ENCODE peak calls at places on chromosomes 1 and 21, in four cellular contexts. I is tibial artery, T is omental fat pad, M is T-helper 2 cell. Y is an unnamed sample.

GRCh38 chr1:25208561-25209222 is 23.6 kb downstream of the SYF2 start:
- DNase-seq in I (no peak), T (no peak), M (no peak), Y (no peak)

GRCh38 chr1:234246638-234247116 is 126.6 kb upstream of the COA6 start:
- DNase-seq in T (no peak), M (no peak), I (no peak), Y (no peak)

GRCh38 chr1:218383681-218384080 is 38.5 kb downstream of the TGFB2 start:
- DNase-seq in I (no peak), M (no peak), T (no peak), Y (no peak)

GRCh38 chr1:180252638-180253536 is 22.8 kb downstream of the LHX4 start:
- DNase-seq in I (peak), M (peak), T (peak), Y (peak)

GRCh38 chr1:182217071-182217470 is 155.6 kb upstream of the ZNF648 start:
- DNase-seq in M (no peak), I (no peak), T (no peak), Y (peak)

GRCh38 chr1:151342021-151342420 is 5.0 kb downstream of the RFX5 start:
- DNase-seq in M (no peak), T (no peak), I (no peak), Y (no peak)

GRCh38 chr1:36083635-36084501 is at the start of gene TEKT2:
- DNase-seq in M (no peak), T (no peak), I (no peak), Y (peak)

GRCh38 chr1:219927956-219928790 is at the start of gene SLC30A10:
- DNase-seq in M (no peak), T (no peak), I (no peak), Y (peak)

GRCh38 chr1:19361231-19362147 is 49.4 kb downstream of the SLC66A1 start:
- DNase-seq in T (no peak), I (no peak), M (no peak), Y (peak)

GRCh38 chr1:8439015-8439702 is 121.2 kb downstream of the SLC45A1 start:
- DNase-seq in M (no peak), T (peak), I (peak), Y (peak)

GRCh38 chr1:28887835-28888682 is 26.3 kb upstream of the EPB41 start:
- DNase-seq in T (no peak), I (no peak), M (no peak), Y (no peak)

GRCh38 chr1:121483961-121484424 is 299.2 kb downstream of the SRGAP2C start:
- DNase-seq in I (no peak), M (no peak), T (no peak), Y (peak)

GRCh38 chr1:96538001-96538649 is 183.5 kb upstream of the PTBP2 start:
- DNase-seq in T (no peak), I (peak), M (no peak), Y (peak)

GRCh38 chr21:16185766-16186165 is 456.0 kb downstream of the USP25 start:
- DNase-seq in T (no peak), M (no peak), I (no peak), Y (no peak)

GRCh38 chr1:228004887-228005462 is 1.8 kb upstream of the WNT3A start:
- DNase-seq in I (no peak), T (no peak), M (no peak), Y (peak)

GRCh38 chr1:43786201-43786958 is 79.0 kb downstream of the ST3GAL3 start:
- DNase-seq in I (no peak), M (no peak), T (no peak), Y (peak)

GRCh38 chr1:41404308-41404755 is 43.1 kb downstream of the FOXO6 start:
- DNase-seq in M (no peak), I (no peak), T (no peak), Y (no peak)

GRCh38 chr1:107352850-107353249 is 212.0 kb downstream of the NTNG1 start:
- DNase-seq in M (no peak), T (no peak), I (no peak), Y (no peak)

GRCh38 chr1:235160395-235160964 is 570 bp downstream of the RBM34 start:
- DNase-seq in T (no peak), I (no peak), M (no peak), Y (peak)

GRCh38 chr1:231278100-231278790 is 37.2 kb downstream of the GNPAT start:
- DNase-seq in I (no peak), T (no peak), M (no peak), Y (no peak)

GRCh38 chr1:42379794-42380616 is 587 bp upstream of the RIMKLA start:
- DNase-seq in M (peak), T (no peak), I (no peak), Y (peak)

GRCh38 chr1:35475356-35475755 is 81.8 kb downstream of the KIAA0319L start:
- DNase-seq in M (no peak), T (no peak), I (no peak), Y (no peak)

GRCh38 chr1:31955917-31956736 is 18.0 kb upstream of the PTP4A2 start:
- DNase-seq in T (peak), I (peak), M (peak), Y (peak)

GRCh38 chr1:232830661-232831060 is 25.4 kb downstream of the MAP10 start:
- DNase-seq in T (no peak), M (no peak), I (no peak), Y (no peak)

GRCh38 chr1:183237046-183237445 is 51.0 kb downstream of the LAMC2 start:
- DNase-seq in M (no peak), I (no peak), T (no peak), Y (no peak)

GRCh38 chr1:10271869-10272268 is 61.5 kb downstream of the KIF1B start:
- DNase-seq in M (no peak), I (no peak), T (no peak), Y (no peak)

GRCh38 chr1:51729824-51730284 is 113.0 kb downstream of the OSBPL9 start:
- DNase-seq in I (no peak), M (no peak), T (no peak), Y (no peak)

GRCh38 chr1:74953622-74954021 is 180.6 kb upstream of the LHX8 start:
- DNase-seq in I (no peak), T (no peak), M (no peak), Y (no peak)

GRCh38 chr1:54051936-54052469 is 1.0 kb downstream of the TMEM59 start:
- DNase-seq in T (no peak), M (no peak), I (no peak), Y (peak)

GRCh38 chr1:102941364-102941947 is 166.9 kb downstream of the COL11A1 start:
- DNase-seq in I (no peak), T (no peak), M (no peak), Y (no peak)

GRCh38 chr1:27488523-27489138 is 1.3 kb downstream of the WASF2 start:
- DNase-seq in T (no peak), M (no peak), I (peak), Y (no peak)

GRCh38 chr1:88658419-88658818 is 25.7 kb upstream of the PKN2 start:
- DNase-seq in I (no peak), M (no peak), T (no peak), Y (no peak)

GRCh38 chr1:156664046-156664948 is 12.9 kb downstream of the NES start:
- DNase-seq in T (no peak), M (no peak), I (no peak), Y (peak)

GRCh38 chr1:171484760-171485374 is 463 bp upstream of the PRRC2C start:
- DNase-seq in I (no peak), T (no peak), M (no peak), Y (no peak)

Y was measured in AG08395.